ENCODE peak calls at places on chromosomes 1 and 21, in seven cellular contexts. I, N, X, T, H, V and Q are unnamed samples.

GRCh38 chr1:1033731-1034437 is 14.0 kb downstream of the AGRN start:
- DNase-seq in I (no peak), N (no peak), X (no peak), T (no peak), H (no peak), V (no peak), Q (no peak)

GRCh38 chr1:111864862-111865261 is 109.2 kb downstream of the DDX20 start:
- DNase-seq in I (no peak), N (no peak), X (no peak), T (no peak), H (no peak), V (no peak), Q (no peak)

GRCh38 chr1:9110669-9111356 is 18.1 kb downstream of the GPR157 start:
- DNase-seq in I (peak), N (peak), X (peak), T (peak), H (peak), V (peak), Q (peak)

GRCh38 chr1:215672482-215672881 is 105.4 kb downstream of the KCTD3 start:
- DNase-seq in I (no peak), N (no peak), X (no peak), T (no peak), H (no peak), V (no peak), Q (no peak)

GRCh38 chr1:159077657-159077961 is 1.0 kb upstream of the AIM2 start:
- DNase-seq in I (no peak), N (no peak), X (no peak), T (no peak), H (no peak), V (no peak), Q (no peak)

GRCh38 chr1:20658166-20658915 is 2.8 kb downstream of the DDOST start:
- DNase-seq in I (no peak), N (no peak), X (no peak), T (no peak), H (no peak), V (no peak), Q (no peak)

GRCh38 chr1:19682257-19682656 is 17.6 kb downstream of the HTR6 start:
- DNase-seq in I (no peak), N (no peak), X (no peak), T (no peak), H (peak), V (no peak), Q (no peak)

GRCh38 chr1:160779662-160780397 is 16.1 kb upstream of the LY9 start:
- DNase-seq in I (no peak), N (no peak), X (peak), T (no peak), H (peak), V (no peak), Q (no peak)

GRCh38 chr1:204454476-204454875 is 40.1 kb downstream of the PIK3C2B start:
- DNase-seq in I (no peak), N (no peak), X (no peak), T (no peak), H (no peak), V (no peak), Q (no peak)

GRCh38 chr1:54080598-54081049 is 27.2 kb downstream of the TCEANC2 start:
- DNase-seq in I (no peak), N (no peak), X (no peak), T (no peak), H (no peak), V (no peak), Q (no peak)

GRCh38 chr1:47779613-47780012 is 217.6 kb downstream of the TRABD2B start:
- DNase-seq in I (no peak), N (no peak), X (no peak), T (no peak), H (no peak), V (no peak), Q (no peak)

GRCh38 chr1:92411511-92411910 is 75.2 kb downstream of the GFI1 start:
- DNase-seq in I (no peak), N (no peak), X (no peak), T (peak), H (peak), V (no peak), Q (no peak)

GRCh38 chr21:43903451-43904091 is 38.5 kb downstream of the AGPAT3 start:
- DNase-seq in I (peak), N (no peak), X (no peak), T (no peak), H (no peak), V (peak), Q (no peak)

GRCh38 chr1:21289700-21290545 is at the start of gene ECE1:
- DNase-seq in I (no peak), N (peak), X (peak), T (peak), H (no peak), V (peak), Q (no peak)

GRCh38 chr1:26110731-26111529 is 694 bp upstream of the PDIK1L start:
- DNase-seq in I (peak), N (peak), X (peak), T (peak), H (peak), V (peak), Q (peak)

GRCh38 chr21:24545807-24546361 is 1061.4 kb downstream of the MRPL39 start:
- DNase-seq in I (no peak), N (no peak), X (no peak), T (no peak), H (no peak), V (no peak), Q (no peak)

GRCh38 chr1:172041102-172041501 is 199.8 kb downstream of the DNM3 start:
- DNase-seq in I (no peak), N (no peak), X (no peak), T (no peak), H (no peak), V (no peak), Q (no peak)

GRCh38 chr1:167434306-167434705 is 84.0 kb downstream of the CD247 start:
- DNase-seq in I (no peak), N (no peak), X (no peak), T (no peak), H (no peak), V (no peak), Q (no peak)

GRCh38 chr1:58508629-58509028 is 37.9 kb downstream of the OMA1 start:
- DNase-seq in I (no peak), N (no peak), X (no peak), T (no peak), H (no peak), V (no peak), Q (no peak)

GRCh38 chr1:121458291-121459048 is 273.7 kb downstream of the SRGAP2C start:
- DNase-seq in I (no peak), N (no peak), X (no peak), T (no peak), H (no peak), V (no peak), Q (no peak)

GRCh38 chr1:206836111-206836510 is 29.3 kb upstream of the IL20 start:
- DNase-seq in I (no peak), N (no peak), X (no peak), T (no peak), H (peak), V (no peak), Q (no peak)

GRCh38 chr1:162847839-162848453 is 13.0 kb downstream of the CCDC190 start:
- DNase-seq in I (peak), N (peak), X (peak), T (peak), H (peak), V (peak), Q (peak)

GRCh38 chr1:193625255-193625654 is 438.8 kb upstream of the B3GALT2 start:
- DNase-seq in I (no peak), N (no peak), X (no peak), T (no peak), H (no peak), V (no peak), Q (no peak)

GRCh38 chr1:26578167-26578566 is 48.6 kb downstream of the RPS6KA1 start:
- DNase-seq in I (peak), N (no peak), X (no peak), T (no peak), H (no peak), V (no peak), Q (no peak)

GRCh38 chr1:206000641-206001339 is 2.4 kb downstream of the RAB7B start:
- DNase-seq in I (no peak), N (no peak), X (no peak), T (no peak), H (no peak), V (no peak), Q (no peak)